ENCODE peak calls at places on chromosomes 2 and 18, in seven cellular contexts. J, H, P, U, Y, C and X are unnamed samples.

GRCh38 chr2:101496279-101496678 is 21.4 kb upstream of the RFX8 start:
- DNase-seq in C (no peak), H (no peak), J (no peak), U (no peak), Y (no peak), P (no peak), X (no peak)

GRCh38 chr2:62808554-62808953 is 103.0 kb downstream of the EHBP1 start:
- DNase-seq in H (no peak), J (no peak), C (no peak), P (no peak), U (no peak), Y (no peak), X (peak; percentile 4)

GRCh38 chr18:78618726-78619125 is 360.9 kb upstream of the SALL3 start:
- DNase-seq in P (no peak), J (no peak), C (no peak), Y (no peak), H (peak; percentile 4), U (no peak), X (no peak)

GRCh38 chr2:238696323-238696722 is 151.6 kb upstream of the TWIST2 start:
- DNase-seq in P (no peak), C (no peak), H (no peak), Y (no peak), J (no peak), U (no peak), X (no peak)

GRCh38 chr2:237536617-237537016 is 29.8 kb upstream of the PRLH start:
- DNase-seq in J (no peak), C (no peak), P (no peak), H (no peak), U (no peak), Y (no peak), X (no peak)

GRCh38 chr2:221780281-221780688 is 208.2 kb upstream of the EPHA4 start:
- DNase-seq in J (no peak), H (no peak), P (no peak), C (no peak), U (no peak), Y (no peak), X (no peak)

GRCh38 chr2:42510191-42510929 is 16.6 kb upstream of the KCNG3 start:
- DNase-seq in J (peak; percentile 62), P (no peak), H (no peak), U (no peak), Y (no peak), C (no peak), X (no peak)

GRCh38 chr2:152093464-152093863 is 5.4 kb downstream of the CACNB4 start:
- DNase-seq in J (no peak), H (no peak), Y (no peak), C (peak; percentile 70), P (no peak), U (no peak), X (no peak)

GRCh38 chr2:11343626-11344341 is 652 bp downstream of the ROCK2 start:
- DNase-seq in Y (peak; percentile 79), J (peak; percentile 56), P (peak; percentile 73), C (peak; percentile 61), U (peak; percentile 45), H (peak; percentile 75), X (peak; percentile 62)

GRCh38 chr2:43032248-43032893 is 194.0 kb downstream of the ZFP36L2 start:
- DNase-seq in Y (peak; percentile 72), P (peak; percentile 81), C (no peak), U (no peak), H (no peak), J (no peak), X (no peak)

GRCh38 chr2:241215421-241215820 is 26.9 kb downstream of the ANO7 start:
- DNase-seq in H (no peak), Y (no peak), C (no peak), P (no peak), U (no peak), J (no peak), X (no peak)

GRCh38 chr2:54809814-54810213 is 86.4 kb downstream of the EML6 start:
- DNase-seq in H (no peak), C (no peak), J (no peak), P (no peak), U (no peak), Y (no peak), X (no peak)